ENCODE peak calls at places on chromosomes 1 and 21, in nine cellular contexts. H is mesothelial cell of epicardium; M is GM23338; S is foreskin keratinocyte; B is pancreas; Q is PC-3; T is activated CD8-positive, alpha-beta T cell treated with anti-CD3 and anti-CD28 coated beads for 36 hours; K is HepG2; I is stomach. V is an unnamed sample.

GRCh38 chr1:9716404-9717192 is 65.1 kb downstream of the PIK3CD start:
- DNase-seq in H (no peak), M (no peak), S (no peak), B (no peak), Q (no peak), T (peak), K (no peak), I (no peak), V (no peak)

GRCh38 chr1:11831945-11832725 is 15.4 kb downstream of the NPPA start:
- DNase-seq in H (no peak), M (no peak), S (no peak), B (no peak), Q (no peak), T (no peak), K (no peak), I (no peak), V (no peak)

GRCh38 chr1:203410117-203410900 is 59.4 kb upstream of the FMOD start:
- DNase-seq in H (no peak), M (no peak), S (no peak), B (no peak), Q (no peak), T (no peak), K (no peak), I (no peak), V (no peak)

GRCh38 chr1:11700655-11701467 is 9.4 kb downstream of the DRAXIN start:
- DNase-seq in H (no peak), M (peak), S (no peak), B (no peak), Q (no peak), T (no peak), K (no peak), I (no peak), V (no peak)

GRCh38 chr1:58922302-58923089 is 138.6 kb upstream of the JUN start:
- DNase-seq in H (peak), M (no peak), S (peak), B (peak), Q (no peak), T (peak), K (no peak), I (peak), V (no peak)

GRCh38 chr1:53110370-53111072 is 31.9 kb downstream of the SLC1A7 start:
- DNase-seq in H (no peak), M (no peak), S (peak), B (no peak), Q (peak), T (peak), K (no peak), I (peak), V (no peak)

GRCh38 chr1:205071801-205072200 is 12.5 kb downstream of the TMEM81 start:
- DNase-seq in H (no peak), M (no peak), S (no peak), B (no peak), Q (no peak), T (no peak), K (no peak), I (no peak), V (no peak)

GRCh38 chr21:25528511-25528910 is 78.8 kb downstream of the MRPL39 start:
- DNase-seq in H (no peak), M (no peak), S (no peak), B (no peak), Q (no peak), T (no peak), K (no peak), I (no peak), V (no peak)

GRCh38 chr1:204503122-204503912 is 8.7 kb upstream of the PIK3C2B start:
- DNase-seq in H (no peak), M (peak), S (peak), B (no peak), Q (peak), T (no peak), K (peak), I (no peak), V (no peak)

GRCh38 chr1:162561616-162562451 is at the start of gene UAP1:
- DNase-seq in H (peak), M (peak), S (no peak), B (no peak), Q (no peak), T (no peak), K (no peak), I (no peak), V (no peak)

GRCh38 chr1:46520063-46520911 is 30.7 kb downstream of the DMBX1 start:
- DNase-seq in H (no peak), M (peak), S (peak), B (no peak), Q (peak), T (no peak), K (peak), I (no peak), V (peak)

GRCh38 chr1:200733907-200734306 is 4.8 kb upstream of the CAMSAP2 start:
- DNase-seq in H (no peak), M (no peak), S (peak), B (no peak), Q (peak), T (peak), K (no peak), I (no peak), V (no peak)

GRCh38 chr1:110675060-110675791 is 486 bp upstream of the KCNA3 start:
- DNase-seq in H (no peak), M (peak), S (no peak), B (no peak), Q (no peak), T (no peak), K (no peak), I (no peak), V (no peak)

GRCh38 chr1:160579216-160579701 is at the start of gene CD84:
- DNase-seq in H (no peak), M (no peak), S (no peak), B (no peak), Q (no peak), T (no peak), K (no peak), I (no peak), V (no peak)

GRCh38 chr1:236608930-236609726 is 4.8 kb upstream of the HEATR1 start:
- DNase-seq in H (no peak), M (peak), S (peak), B (peak), Q (peak), T (peak), K (peak), I (peak), V (no peak)

GRCh38 chr1:55893155-55893554 is 678.0 kb upstream of the USP24 start:
- DNase-seq in H (no peak), M (peak), S (peak), B (no peak), Q (peak), T (no peak), K (peak), I (no peak), V (no peak)

GRCh38 chr1:167791281-167792209 is 69.8 kb downstream of the MPZL1 start:
- DNase-seq in H (no peak), M (peak), S (no peak), B (no peak), Q (no peak), T (no peak), K (no peak), I (peak), V (no peak)

GRCh38 chr1:165152727-165153126 is 203.8 kb downstream of the LMX1A start:
- DNase-seq in H (no peak), M (peak), S (no peak), B (no peak), Q (peak), T (no peak), K (peak), I (no peak), V (no peak)

GRCh38 chr1:90114521-90115141 is 119.7 kb downstream of the ZNF326 start:
- DNase-seq in H (no peak), M (peak), S (peak), B (no peak), Q (peak), T (no peak), K (peak), I (no peak), V (no peak)

DNA sequence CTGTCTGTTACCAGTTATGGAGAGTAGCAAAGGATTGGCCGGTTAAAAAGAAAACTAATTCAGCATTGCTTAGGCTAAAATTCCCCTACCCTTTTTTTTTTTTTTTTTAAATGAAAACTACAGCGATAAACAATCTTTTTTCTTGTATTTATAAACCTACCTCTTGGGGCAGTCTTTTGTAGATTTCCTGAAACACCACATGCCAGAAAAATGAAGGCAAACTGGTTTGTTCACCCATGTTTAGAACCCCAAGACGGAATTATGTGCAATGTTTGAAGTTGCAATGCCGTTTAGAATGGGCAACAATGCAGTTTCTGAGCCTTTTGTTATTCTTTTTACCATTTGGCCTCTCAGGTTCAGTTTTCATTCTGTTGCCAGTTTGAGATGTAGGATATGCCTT is 59.1 kb downstream of the PRDM2 start:
- DNase-seq in H (no peak), M (peak), S (peak), B (no peak), Q (peak), T (no peak), K (no peak), I (no peak), V (no peak)
- TF ChIP-seq CTCF in H (no peak), M (no peak), S (peak), B (no peak), Q (peak), T (peak), K (no peak), I (no peak), V (peak)

DNA sequence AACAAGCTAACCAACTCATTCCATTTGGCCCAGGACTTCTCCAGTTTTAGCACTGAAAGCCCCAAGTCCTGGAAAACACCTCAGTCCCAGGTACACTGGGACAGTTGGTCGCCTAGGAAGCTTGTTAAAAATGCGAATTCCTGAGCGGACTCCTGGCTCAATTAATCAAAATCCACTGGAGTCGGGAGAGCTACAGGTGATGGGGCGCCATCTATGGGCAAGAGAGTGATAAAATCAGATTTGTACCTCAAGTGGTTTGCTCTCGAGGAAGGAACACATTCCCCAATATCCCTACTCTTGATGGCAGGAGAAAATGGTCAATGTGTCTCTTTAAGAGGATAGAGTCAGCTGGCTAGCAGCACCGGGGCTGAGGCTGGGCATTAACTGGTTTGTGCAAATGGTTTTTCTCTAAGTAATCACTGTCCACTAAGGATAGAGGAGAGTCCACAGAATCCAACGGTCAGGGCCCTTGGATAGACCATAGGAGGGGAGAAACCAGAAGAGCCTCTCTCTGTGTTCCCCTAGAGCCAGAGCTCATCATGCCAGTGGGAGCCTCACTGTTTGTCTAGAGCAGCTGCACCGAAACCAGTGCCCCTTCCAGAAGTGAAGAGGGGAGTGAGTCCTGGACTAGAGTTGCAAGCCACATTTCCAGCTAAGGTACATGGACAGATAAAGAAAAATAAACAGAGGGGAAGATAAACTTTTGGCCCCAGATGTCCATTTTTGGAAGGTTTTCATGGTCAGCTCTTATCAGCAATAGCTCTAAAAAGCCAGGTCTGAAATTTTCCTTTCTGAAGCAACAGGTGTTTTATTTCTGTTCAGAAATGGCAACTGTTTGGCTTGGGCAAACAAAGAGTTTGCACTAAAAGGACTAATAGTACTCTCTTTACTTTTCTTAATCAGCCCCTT is 148.5 kb downstream of the TENT5C start:
- DNase-seq in H (no peak), M (peak), S (peak), B (peak), Q (peak), T (peak), K (peak), I (peak), V (no peak)
- TF ChIP-seq CTCF in H (peak), M (peak), S (peak), B (peak), Q (peak), T (peak), K (peak), I (peak), V (peak)

GRCh38 chr1:32741417-32742131 is 39.0 kb upstream of the SYNC start:
- DNase-seq in H (no peak), M (peak), S (no peak), B (peak), Q (peak), T (no peak), K (no peak), I (no peak), V (no peak)
- TF ChIP-seq CTCF in H (peak), M (peak), S (peak), B (no peak), Q (peak), T (no peak), K (peak), I (no peak), V (peak)

GRCh38 chr1:105137543-105138444 is 1388.1 kb downstream of the AMY1C start:
- DNase-seq in H (no peak), M (peak), S (no peak), B (peak), Q (peak), T (no peak), K (peak), I (no peak), V (no peak)
- TF ChIP-seq CTCF in H (no peak), M (peak), S (no peak), B (no peak), Q (peak), T (no peak), K (peak), I (no peak), V (peak)

GRCh38 chr1:24555591-24556413 is at the start of gene NCMAP:
- DNase-seq in H (no peak), M (peak), S (no peak), B (peak), Q (peak), T (peak), K (peak), I (peak), V (no peak)
- TF ChIP-seq CTCF in H (no peak), M (no peak), S (peak), B (no peak), Q (peak), T (no peak), K (peak), I (no peak), V (no peak)

GRCh38 chr1:176799327-176799726 is 336.4 kb downstream of the PAPPA2 start:
- DNase-seq in H (no peak), M (no peak), S (no peak), B (no peak), Q (no peak), T (no peak), K (no peak), I (no peak), V (no peak)

GRCh38 chr1:176794897-176795508 is 332.0 kb downstream of the PAPPA2 start:
- DNase-seq in H (no peak), M (no peak), S (no peak), B (no peak), Q (no peak), T (no peak), K (no peak), I (no peak), V (no peak)

GRCh38 chr1:176800978-176801552 is 338.1 kb downstream of the PAPPA2 start:
- DNase-seq in H (no peak), M (no peak), S (no peak), B (no peak), Q (no peak), T (no peak), K (no peak), I (no peak), V (no peak)

GRCh38 chr1:176795929-176796328 is 333.0 kb downstream of the PAPPA2 start:
- DNase-seq in H (no peak), M (no peak), S (peak), B (no peak), Q (peak), T (no peak), K (no peak), I (no peak), V (no peak)

GRCh38 chr1:176796583-176796982 is 333.6 kb downstream of the PAPPA2 start:
- DNase-seq in H (no peak), M (no peak), S (no peak), B (no peak), Q (no peak), T (no peak), K (no peak), I (no peak), V (no peak)
- TF ChIP-seq CTCF in H (no peak), M (no peak), S (no peak), B (no peak), Q (no peak), T (peak), K (no peak), I (no peak), V (no peak)

GRCh38 chr21:15894596-15894995 is 164.8 kb downstream of the USP25 start:
- DNase-seq in H (no peak), M (no peak), S (no peak), B (no peak), Q (peak), T (no peak), K (no peak), I (no peak), V (no peak)
- TF ChIP-seq CTCF in H (peak), M (peak), S (peak), B (no peak), Q (peak), T (no peak), K (no peak), I (no peak), V (peak)

V was measured in osteocyte.